ENCODE peak calls at places on chromosomes 6 and 20, in six cellular contexts. S is non-pigmented ciliary epithelial cell, X is stromal cell of bone marrow, B is WTC11, K is hippocampal formation, L is GM12892. R is an unnamed sample.

GRCh38 chr6:2047855-2048254 is 197.6 kb downstream of the GMDS start:
- DNase-seq in L (no peak), B (no peak), S (no peak), X (no peak), K (no peak), R (no peak)

GRCh38 chr6:106562001-106562400 is 67.3 kb downstream of the RTN4IP1 start:
- DNase-seq in B (no peak), L (no peak), S (no peak), X (no peak), K (no peak), R (no peak)

GRCh38 chr6:27133281-27134227 is 113.9 kb upstream of the PRSS16 start:
- DNase-seq in X (peak), L (no peak), K (no peak), S (no peak), B (peak), R (peak)

GRCh38 chr20:62733891-62734290 is 25.3 kb downstream of the NTSR1 start:
- DNase-seq in K (no peak), L (no peak), S (no peak), X (no peak), B (no peak), R (no peak)

GRCh38 chr6:129744201-129744879 is 34.4 kb upstream of the ARHGAP18 start:
- DNase-seq in L (no peak), S (no peak), X (peak), K (no peak), B (no peak), R (no peak)

GRCh38 chr6:107275330-107275865 is 160.1 kb upstream of the BEND3 start:
- DNase-seq in B (no peak), S (no peak), K (no peak), X (no peak), L (no peak), R (no peak)

GRCh38 chr6:143755301-143755744 is 77.6 kb downstream of the PHACTR2 start:
- DNase-seq in K (no peak), X (no peak), B (no peak), L (no peak), S (no peak), R (no peak)

GRCh38 chr6:124903797-124904196 is 58.4 kb upstream of the RNF217 start:
- DNase-seq in K (no peak), X (no peak), S (no peak), B (no peak), L (no peak), R (no peak)

GRCh38 chr6:129730477-129731165 is 20.6 kb upstream of the ARHGAP18 start:
- DNase-seq in L (no peak), K (no peak), X (no peak), B (no peak), S (no peak), R (peak)

GRCh38 chr6:10413850-10414765 is 766 bp downstream of the TFAP2A start:
- DNase-seq in B (peak), K (no peak), X (no peak), L (no peak), S (no peak), R (no peak)

GRCh38 chr20:47038581-47039560 is 144.2 kb downstream of the EYA2 start:
- DNase-seq in S (no peak), L (no peak), K (no peak), X (no peak), B (no peak), R (no peak)